ENCODE peak calls at places on chromosomes 4 and X, in four cellular contexts. H is HepG2, X is SK-N-SH, T is H1. S is an unnamed sample.

GRCh38 chrX:58025979-58026378 is 115.7 kb upstream of the ZXDA start:
- DNase-seq in H (peak; percentile 17), T (no peak), X (peak; percentile 20), S (no peak)

GRCh38 chrX:107565916-107566602 is 62.3 kb upstream of the PRPS1 start:
- DNase-seq in H (peak; percentile 15), X (peak; percentile 29), T (no peak), S (no peak)

GRCh38 chr4:113744667-113745241 is 16.8 kb downstream of the CAMK2D start:
- DNase-seq in X (no peak), H (no peak), T (no peak), S (no peak)

GRCh38 chr4:76251448-76252270 is at the start of gene FAM47E:
- DNase-seq in T (peak; percentile 60), H (peak; percentile 57), X (peak; percentile 90), S (no peak)

GRCh38 chr4:174467107-174467506 is 55.2 kb downstream of the HPGD start:
- DNase-seq in T (no peak), H (no peak), X (no peak), S (no peak)

GRCh38 chrX:4550018-4550417 is 836.6 kb upstream of the PRKX start:
- DNase-seq in H (no peak), X (peak; percentile 2), T (no peak), S (no peak)

GRCh38 chr4:143071351-143071750 is 113.4 kb upstream of the USP38 start:
- DNase-seq in T (no peak), H (no peak), X (no peak), S (no peak)

GRCh38 chr4:25890653-25891485 is 23.2 kb upstream of the SMIM20 start:
- DNase-seq in H (no peak), T (no peak), X (no peak), S (no peak)

GRCh38 chr4:20520901-20521300 is 179.4 kb upstream of the PACRGL start:
- DNase-seq in T (no peak), H (no peak), X (peak; percentile 8), S (no peak)

GRCh38 chr4:48483777-48484493 is 792 bp downstream of the SLC10A4 start:
- DNase-seq in H (no peak), X (peak; percentile 79), T (no peak), S (no peak)

GRCh38 chrX:56232221-56233082 is at the start of gene KLF8:
- DNase-seq in T (no peak), H (no peak), X (no peak), S (no peak)

GRCh38 chr4:14749910-14750309 is 252.4 kb upstream of the CPEB2 start:
- DNase-seq in H (no peak), X (peak; percentile 8), T (no peak), S (no peak)

GRCh38 chr4:47349323-47349722 is 114.2 kb downstream of the COMMD8 start:
- DNase-seq in T (no peak), H (no peak), X (no peak), S (no peak)

GRCh38 chr4:160212078-160212477 is 1109.2 kb downstream of the RAPGEF2 start:
- DNase-seq in X (no peak), T (no peak), H (no peak), S (no peak)

GRCh38 chr4:10106421-10107039 is 10.1 kb downstream of the WDR1 start:
- DNase-seq in H (no peak), T (no peak), X (peak; percentile 49), S (no peak)

GRCh38 chr4:138199568-138200235 is 42.4 kb downstream of the SLC7A11 start:
- DNase-seq in T (no peak), H (peak; percentile 98), X (no peak), S (no peak)

GRCh38 chr4:145307120-145307519 is 126.7 kb upstream of the OTUD4 start:
- DNase-seq in H (no peak), X (no peak), T (no peak), S (no peak)

GRCh38 chr4:107831140-107831539 is 6.4 kb downstream of the SGMS2 start:
- DNase-seq in H (no peak), X (no peak), T (no peak), S (no peak)

GRCh38 chrX:133053854-133054565 is 42.9 kb downstream of the USP26 start:
- DNase-seq in T (no peak), H (no peak), X (no peak), S (no peak)

GRCh38 chr4:26321326-26322276 is 787 bp downstream of the RBPJ start:
- DNase-seq in X (peak; percentile 38), H (peak; percentile 5), T (no peak), S (no peak)

GRCh38 chrX:129706395-129707072 is 32.2 kb upstream of the XPNPEP2 start:
- DNase-seq in T (no peak), H (no peak), X (peak; percentile 42), S (no peak)

GRCh38 chr4:70849277-70849676 is 9.6 kb upstream of the GRSF1 start:
- DNase-seq in X (no peak), H (no peak), T (no peak), S (no peak)

GRCh38 chr4:116849620-116850019 is 235.8 kb downstream of the TRAM1L1 start:
- DNase-seq in H (no peak), X (no peak), T (no peak), S (no peak)

GRCh38 chr4:158625544-158625943 is 46.1 kb downstream of the C4orf46 start:
- DNase-seq in T (no peak), H (no peak), X (no peak), S (no peak)

GRCh38 chr4:128386761-128387599 is 99.4 kb upstream of the PGRMC2 start:
- DNase-seq in T (no peak), H (no peak), X (peak; percentile 67), S (no peak)

GRCh38 chr4:112514079-112514448 is 1.9 kb downstream of the NEUROG2 start:
- DNase-seq in X (peak; percentile 33), H (no peak), T (no peak), S (no peak)

GRCh38 chrX:75582511-75582910 is 59.7 kb upstream of the ZDHHC15 start:
- DNase-seq in H (no peak), T (no peak), X (no peak), S (no peak)

GRCh38 chr4:1043658-1044468 is 32.4 kb downstream of the FGFRL1 start:
- DNase-seq in X (no peak), T (peak; percentile 63), H (peak; percentile 84), S (no peak)

GRCh38 chr4:139950568-139950967 is 203.4 kb downstream of the MAML3 start:
- DNase-seq in H (no peak), T (no peak), X (no peak), S (peak; percentile 83)

GRCh38 chr4:112214397-112215264 is 17.0 kb upstream of the AP1AR start:
- DNase-seq in X (peak; percentile 56), T (no peak), H (peak; percentile 51), S (no peak)

GRCh38 chrX:73289039-73289438 is 74.4 kb upstream of the NAP1L2 start:
- DNase-seq in H (no peak), T (peak; percentile 10), X (peak; percentile 0), S (no peak)

GRCh38 chrX:50100188-50100587 is 100.6 kb downstream of the AKAP4 start:
- DNase-seq in T (no peak), H (peak; percentile 26), X (peak; percentile 35), S (no peak)
- TF ChIP-seq TCF12 in T (no peak), H (no peak), X (no peak), S (no peak)

GRCh38 chrX:115650916-115651315 is 89.9 kb downstream of the PLS3 start:
- DNase-seq in X (peak; percentile 52), H (peak; percentile 33), T (no peak), S (peak; percentile 17)
- TF ChIP-seq TCF12 in X (no peak), H (no peak), T (no peak), S (no peak)

GRCh38 chr4:186653973-186654372 is 69.7 kb downstream of the FAT1 start:
- DNase-seq in X (no peak), T (no peak), H (no peak), S (no peak)

GRCh38 chr4:186658657-186659056 is 65.0 kb downstream of the FAT1 start:
- DNase-seq in T (no peak), H (no peak), X (no peak), S (no peak)

GRCh38 chr4:186660403-186660802 is 63.3 kb downstream of the FAT1 start:
- DNase-seq in X (no peak), H (no peak), T (no peak), S (no peak)

GRCh38 chr4:186659936-186660335 is 63.7 kb downstream of the FAT1 start:
- DNase-seq in T (no peak), X (no peak), H (no peak), S (no peak)

GRCh38 chr4:186657766-186658165 is 65.9 kb downstream of the FAT1 start:
- DNase-seq in H (peak; percentile 48), T (no peak), X (no peak), S (no peak)
- TF ChIP-seq TCF12 in H (no peak), T (no peak), X (no peak), S (no peak)

DNA sequence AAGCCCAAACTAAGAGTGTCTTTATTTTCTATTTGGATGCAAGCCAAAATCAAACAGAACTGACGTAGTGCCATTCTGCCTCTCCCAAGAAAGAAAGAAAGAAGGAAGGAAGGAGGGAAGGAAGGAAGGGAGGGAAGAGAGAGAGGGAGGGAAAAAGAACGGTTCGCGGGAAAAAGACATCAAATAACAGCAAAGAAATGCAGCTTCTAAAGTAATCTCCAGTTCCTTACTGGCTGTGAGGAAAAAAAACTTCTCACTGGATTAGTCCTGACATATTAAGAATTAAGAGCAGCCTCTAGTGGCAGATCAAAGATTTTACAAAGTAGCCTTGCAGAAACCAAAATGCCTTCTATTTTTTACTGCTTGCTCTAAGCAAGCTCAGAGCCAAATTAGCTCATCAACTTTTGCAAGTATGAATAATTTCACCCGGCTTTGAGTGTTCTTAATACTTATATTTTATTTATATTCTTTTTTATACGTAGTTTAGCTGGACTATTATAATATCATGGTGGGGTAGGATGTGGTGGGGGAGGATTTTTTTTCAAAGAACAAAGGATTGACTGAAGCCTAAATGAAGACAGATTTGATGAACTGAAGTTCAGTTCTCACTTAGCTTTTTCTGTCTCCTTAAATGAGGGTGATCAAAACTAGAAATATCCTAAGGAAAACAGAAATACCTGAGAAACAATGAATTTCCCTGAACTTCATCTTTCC is 36.6 kb downstream of the PITX2 start:
- DNase-seq in T (no peak), X (peak; percentile 37), H (no peak), S (no peak)
- TF ChIP-seq TCF12 in T (no peak), X (no peak), H (no peak), S (no peak)

DNA sequence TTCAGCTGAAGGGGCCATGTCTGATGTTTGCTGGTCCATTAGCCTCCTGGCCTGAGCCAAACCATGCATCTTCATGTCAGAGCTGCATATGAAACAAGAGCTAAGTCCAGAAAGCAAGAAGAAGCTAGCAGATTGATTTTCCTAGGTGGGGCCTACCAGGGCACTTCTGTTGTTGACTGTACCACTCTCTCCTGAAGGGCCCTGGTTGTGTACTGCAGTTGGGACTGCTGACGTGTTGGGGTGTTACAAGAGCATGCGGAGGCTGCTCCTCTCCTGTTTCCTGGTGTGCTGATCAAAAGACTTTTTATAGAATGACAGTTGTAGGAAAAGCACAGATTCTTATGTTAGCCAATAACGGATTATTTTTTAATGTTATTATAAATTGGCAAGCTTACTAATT is 145.1 kb downstream of the TBL1X start:
- DNase-seq in H (no peak), T (no peak), X (no peak), S (no peak)
- TF ChIP-seq TCF12 in H (no peak), T (no peak), X (no peak), S (no peak)

S was measured in GM12878.